ENCODE peak calls at places on chromosomes 7 and 10, in five cellular contexts. One of them, this sample, is unnamed.
A peak's percentile ranks its signal among the peaks of the same experiment; 100 is the strongest.

GRCh38 chr7:35342786-35343185 is 88.9 kb upstream of the TBX20 start:
- DNase-seq in stimulated activated CD4-positive, alpha-beta T cell treated with anti-CD3 and anti-CD28 coated beads, Interleukin-15, amount 100 ng/mL, for 1 hour: no peak
- DNase-seq in breast epithelium: no peak
- DNase-seq in LoVo: no peak
- DNase-seq in NCI-H2081: no peak
- DNase-seq in this sample: no peak

GRCh38 chr10:72800741-72801092 is 92.8 kb upstream of the OIT3 start:
- DNase-seq in stimulated activated CD4-positive, alpha-beta T cell treated with anti-CD3 and anti-CD28 coated beads, Interleukin-15, amount 100 ng/mL, for 1 hour: no peak
- DNase-seq in breast epithelium: no peak
- DNase-seq in LoVo: no peak
- DNase-seq in NCI-H2081: no peak
- DNase-seq in this sample: no peak

GRCh38 chr7:77415822-77416620 is at the start of gene GSAP:
- DNase-seq in stimulated activated CD4-positive, alpha-beta T cell treated with anti-CD3 and anti-CD28 coated beads, Interleukin-15, amount 100 ng/mL, for 1 hour: peak; percentile 22
- DNase-seq in breast epithelium: peak; percentile 24
- DNase-seq in LoVo: peak; percentile 76
- DNase-seq in NCI-H2081: no peak
- DNase-seq in this sample: peak; percentile 54

GRCh38 chr7:134089446-134089845 is 37.7 kb upstream of the LRGUK start:
- DNase-seq in stimulated activated CD4-positive, alpha-beta T cell treated with anti-CD3 and anti-CD28 coated beads, Interleukin-15, amount 100 ng/mL, for 1 hour: no peak
- DNase-seq in breast epithelium: no peak
- DNase-seq in LoVo: no peak
- DNase-seq in NCI-H2081: peak; percentile 10
- DNase-seq in this sample: peak; percentile 13

GRCh38 chr10:22443200-22443881 is 98.0 kb downstream of the SPAG6 start:
- DNase-seq in stimulated activated CD4-positive, alpha-beta T cell treated with anti-CD3 and anti-CD28 coated beads, Interleukin-15, amount 100 ng/mL, for 1 hour: no peak
- DNase-seq in breast epithelium: no peak
- DNase-seq in LoVo: no peak
- DNase-seq in NCI-H2081: no peak
- DNase-seq in this sample: no peak

GRCh38 chr7:24869572-24869971 is 110.4 kb downstream of the OSBPL3 start:
- DNase-seq in stimulated activated CD4-positive, alpha-beta T cell treated with anti-CD3 and anti-CD28 coated beads, Interleukin-15, amount 100 ng/mL, for 1 hour: no peak
- DNase-seq in breast epithelium: no peak
- DNase-seq in LoVo: no peak
- DNase-seq in NCI-H2081: no peak
- DNase-seq in this sample: peak; percentile 85

GRCh38 chr7:93435791-93436190 is 138.7 kb downstream of the CALCR start:
- DNase-seq in stimulated activated CD4-positive, alpha-beta T cell treated with anti-CD3 and anti-CD28 coated beads, Interleukin-15, amount 100 ng/mL, for 1 hour: no peak
- DNase-seq in breast epithelium: no peak
- DNase-seq in LoVo: no peak
- DNase-seq in NCI-H2081: no peak
- DNase-seq in this sample: no peak

GRCh38 chr10:79320785-79321493 is 26.3 kb upstream of the PPIF start:
- DNase-seq in stimulated activated CD4-positive, alpha-beta T cell treated with anti-CD3 and anti-CD28 coated beads, Interleukin-15, amount 100 ng/mL, for 1 hour: no peak
- DNase-seq in breast epithelium: no peak
- DNase-seq in LoVo: no peak
- DNase-seq in NCI-H2081: no peak
- DNase-seq in this sample: peak; percentile 97

GRCh38 chr7:46163245-46163644 is 242.2 kb upstream of the IGFBP3 start:
- DNase-seq in stimulated activated CD4-positive, alpha-beta T cell treated with anti-CD3 and anti-CD28 coated beads, Interleukin-15, amount 100 ng/mL, for 1 hour: no peak
- DNase-seq in breast epithelium: no peak
- DNase-seq in LoVo: no peak
- DNase-seq in NCI-H2081: no peak
- DNase-seq in this sample: no peak

GRCh38 chr10:30455816-30456215 is 21.8 kb downstream of the MAP3K8 start:
- DNase-seq in stimulated activated CD4-positive, alpha-beta T cell treated with anti-CD3 and anti-CD28 coated beads, Interleukin-15, amount 100 ng/mL, for 1 hour: no peak
- DNase-seq in breast epithelium: no peak
- DNase-seq in LoVo: no peak
- DNase-seq in NCI-H2081: no peak
- DNase-seq in this sample: no peak

GRCh38 chr7:76257973-76258372 is 44.5 kb upstream of the HSPB1 start:
- DNase-seq in stimulated activated CD4-positive, alpha-beta T cell treated with anti-CD3 and anti-CD28 coated beads, Interleukin-15, amount 100 ng/mL, for 1 hour: no peak
- DNase-seq in breast epithelium: no peak
- DNase-seq in LoVo: no peak
- DNase-seq in NCI-H2081: no peak
- DNase-seq in this sample: no peak

GRCh38 chr7:155803418-155804376 is 8.6 kb downstream of the SHH start:
- DNase-seq in stimulated activated CD4-positive, alpha-beta T cell treated with anti-CD3 and anti-CD28 coated beads, Interleukin-15, amount 100 ng/mL, for 1 hour: no peak
- DNase-seq in breast epithelium: no peak
- DNase-seq in LoVo: no peak
- DNase-seq in NCI-H2081: no peak
- DNase-seq in this sample: no peak

GRCh38 chr7:3112499-3113134 is 69.0 kb upstream of the CARD11 start:
- DNase-seq in stimulated activated CD4-positive, alpha-beta T cell treated with anti-CD3 and anti-CD28 coated beads, Interleukin-15, amount 100 ng/mL, for 1 hour: no peak
- DNase-seq in breast epithelium: no peak
- DNase-seq in LoVo: no peak
- DNase-seq in NCI-H2081: peak; percentile 26
- DNase-seq in this sample: no peak

GRCh38 chr7:35785250-35785649 is 15.6 kb upstream of the SEPTIN7 start:
- DNase-seq in stimulated activated CD4-positive, alpha-beta T cell treated with anti-CD3 and anti-CD28 coated beads, Interleukin-15, amount 100 ng/mL, for 1 hour: no peak
- DNase-seq in breast epithelium: no peak
- DNase-seq in LoVo: no peak
- DNase-seq in NCI-H2081: no peak
- DNase-seq in this sample: no peak

This sample was measured in RPMI7951.